ENCODE peak calls at places on chromosome 20, in eight cellular contexts. D is AG04450; F is HepG2; A is amygdala; G is epithelial cell of esophagus; K is ELF-1; R is A549; H is stimulated activated CD4-positive, alpha-beta T cell treated with anti-CD3 and anti-CD28 coated beads, Interleukin-4, amount 100 ng/mL, for 48 hours. Q is an unnamed sample.

GRCh38 chr20:53582574-53583351 is 10.9 kb downstream of the ZNF217 start:
- DNase-seq in A (no peak), D (peak; percentile 77), G (peak; percentile 99), F (peak; percentile 86), R (peak; percentile 78), H (peak; percentile 47), K (no peak), Q (peak; percentile 67)

GRCh38 chr20:21272279-21272678 is 30.9 kb upstream of the XRN2 start:
- DNase-seq in K (no peak), A (no peak), R (no peak), H (no peak), G (peak; percentile 14), D (no peak), F (no peak), Q (no peak)

GRCh38 chr20:43119720-43120119 is 70.0 kb downstream of the PTPRT start:
- DNase-seq in F (no peak), K (no peak), H (no peak), G (no peak), D (no peak), A (no peak), R (no peak), Q (no peak)

GRCh38 chr20:57735831-57736737 is 26.3 kb upstream of the PMEPA1 start:
- DNase-seq in F (no peak), G (no peak), R (no peak), K (no peak), D (no peak), A (no peak), H (no peak), Q (no peak)

GRCh38 chr20:3679749-3680700 is 1.8 kb downstream of the ADAM33 start:
- DNase-seq in G (no peak), D (peak; percentile 27), F (no peak), K (peak; percentile 89), H (no peak), R (no peak), A (no peak), Q (no peak)

GRCh38 chr20:19976595-19977372 is 40.4 kb upstream of the NAA20 start:
- DNase-seq in A (peak; percentile 64), R (peak; percentile 79), F (peak; percentile 90), G (peak; percentile 78), D (no peak), H (no peak), K (peak; percentile 95), Q (peak; percentile 70)

GRCh38 chr20:53736122-53736756 is 142.6 kb upstream of the ZNF217 start:
- DNase-seq in F (peak; percentile 55), R (no peak), D (no peak), A (no peak), H (no peak), G (peak; percentile 51), K (no peak), Q (peak; percentile 66)

GRCh38 chr20:157154-157553 is at the start of gene DEFB127:
- DNase-seq in K (no peak), F (no peak), A (no peak), G (no peak), R (no peak), H (no peak), D (no peak), Q (no peak)

GRCh38 chr20:13659288-13659687 is 20.6 kb upstream of the TASP1 start:
- DNase-seq in D (no peak), K (no peak), G (no peak), H (no peak), F (no peak), R (no peak), A (no peak), Q (no peak)

GRCh38 chr20:1830240-1830639 is 65.0 kb upstream of the SIRPA start:
- DNase-seq in D (peak; percentile 94), A (peak; percentile 30), R (peak; percentile 91), K (peak; percentile 58), H (no peak), G (peak; percentile 99), F (no peak), Q (peak; percentile 94)

GRCh38 chr20:4082406-4083102 is 67.2 kb upstream of the RNF24 start:
- DNase-seq in G (no peak), H (peak; percentile 31), F (peak; percentile 89), R (no peak), D (no peak), A (no peak), K (peak; percentile 71), Q (no peak)

GRCh38 chr20:4999788-5000187 is 1.5 kb downstream of the SLC23A2 start:
- DNase-seq in G (no peak), H (no peak), D (no peak), A (no peak), R (no peak), F (no peak), K (no peak), Q (no peak)

GRCh38 chr20:47057661-47058060 is 163.0 kb downstream of the EYA2 start:
- DNase-seq in D (no peak), A (no peak), R (no peak), K (no peak), F (no peak), H (no peak), G (no peak), Q (no peak)

GRCh38 chr20:53660947-53661381 is 67.3 kb upstream of the ZNF217 start:
- DNase-seq in A (no peak), F (no peak), K (peak; percentile 15), R (no peak), H (no peak), G (no peak), D (no peak), Q (no peak)

GRCh38 chr20:43138061-43138860 is 51.4 kb downstream of the PTPRT start:
- DNase-seq in F (peak; percentile 21), A (no peak), H (no peak), R (no peak), K (no peak), G (no peak), D (no peak), Q (no peak)

GRCh38 chr20:40525356-40525755 is 163.7 kb downstream of the MAFB start:
- DNase-seq in D (peak; percentile 32), R (no peak), K (no peak), H (no peak), F (no peak), G (no peak), A (no peak), Q (no peak)

GRCh38 chr20:42754713-42755112 is 435.0 kb downstream of the PTPRT start:
- DNase-seq in R (no peak), H (no peak), D (no peak), G (no peak), F (no peak), K (no peak), A (no peak), Q (no peak)

GRCh38 chr20:49768204-49769124 is 44.2 kb upstream of the SLC9A8 start:
- DNase-seq in R (peak; percentile 66), H (peak; percentile 5), F (peak; percentile 100), D (peak; percentile 38), K (peak; percentile 74), G (peak; percentile 97), A (no peak), Q (peak; percentile 48)

GRCh38 chr20:40676870-40677269 is 12.2 kb downstream of the MAFB start:
- DNase-seq in H (no peak), R (no peak), D (no peak), K (no peak), F (no peak), G (no peak), A (no peak), Q (no peak)

GRCh38 chr20:57578476-57579165 is 17.7 kb downstream of the PCK1 start:
- DNase-seq in F (no peak), D (no peak), K (no peak), R (no peak), A (no peak), H (no peak), G (no peak), Q (no peak)

GRCh38 chr20:37308098-37309050 is 18.9 kb downstream of the MANBAL start:
- DNase-seq in H (no peak), F (no peak), R (no peak), G (peak; percentile 84), A (no peak), D (no peak), K (no peak), Q (no peak)

GRCh38 chr20:37200926-37201826 is 21.8 kb upstream of the MROH8 start:
- DNase-seq in A (no peak), R (no peak), G (no peak), F (no peak), K (no peak), H (no peak), D (no peak), Q (no peak)

GRCh38 chr20:460180-460579 is 2.2 kb downstream of the TBC1D20 start:
- DNase-seq in K (no peak), D (no peak), R (no peak), A (no peak), G (no peak), H (no peak), F (peak; percentile 56), Q (no peak)

GRCh38 chr20:11502051-11502450 is 415.6 kb upstream of the BTBD3 start:
- DNase-seq in A (no peak), R (no peak), H (no peak), G (no peak), K (no peak), F (no peak), D (no peak), Q (no peak)

GRCh38 chr20:57743450-57744095 is 33.8 kb upstream of the PMEPA1 start:
- DNase-seq in R (no peak), A (no peak), H (no peak), G (no peak), F (no peak), D (no peak), K (no peak), Q (no peak)

Q was measured in retinal pigment epithelial cell.